ENCODE peak calls at places on chromosomes 12 and 14, in seven cellular contexts. One of them, this sample, is unnamed.

GRCh38 chr14:61145903-61146411 is 135.2 kb downstream of the TMEM30B start:
- DNase-seq in SK-N-SH: peak; percentile 46
- DNase-seq in K562: no peak
- DNase-seq in GM12878: no peak
- DNase-seq in HepG2: no peak
- DNase-seq in GM12892: no peak
- DNase-seq in H1: no peak
- DNase-seq in this sample: no peak

GRCh38 chr12:12612403-12612802 is 727 bp downstream of the CREBL2 start:
- DNase-seq in GM12892: peak; percentile 18
- DNase-seq in K562: peak; percentile 40
- DNase-seq in GM12878: no peak
- DNase-seq in H1: no peak
- DNase-seq in HepG2: peak; percentile 82
- DNase-seq in SK-N-SH: peak; percentile 60
- DNase-seq in this sample: peak; percentile 25

GRCh38 chr12:32134144-32134888 is 27.7 kb downstream of the BICD1 start:
- DNase-seq in SK-N-SH: peak; percentile 47
- DNase-seq in GM12878: peak; percentile 61
- DNase-seq in GM12892: no peak
- DNase-seq in HepG2: no peak
- DNase-seq in K562: no peak
- DNase-seq in H1: no peak
- DNase-seq in this sample: no peak

GRCh38 chr12:10753066-10753465 is 29.9 kb upstream of the YBX3 start:
- DNase-seq in SK-N-SH: no peak
- DNase-seq in GM12892: no peak
- DNase-seq in H1: no peak
- DNase-seq in K562: no peak
- DNase-seq in GM12878: no peak
- DNase-seq in HepG2: no peak
- DNase-seq in this sample: no peak

GRCh38 chr12:101501410-101502045 is 26.4 kb downstream of the SPIC start:
- DNase-seq in H1: no peak
- DNase-seq in GM12892: no peak
- DNase-seq in K562: no peak
- DNase-seq in SK-N-SH: no peak
- DNase-seq in HepG2: no peak
- DNase-seq in GM12878: no peak
- DNase-seq in this sample: no peak

GRCh38 chr14:44170554-44170953 is 336.5 kb downstream of the FSCB start:
- DNase-seq in HepG2: no peak
- DNase-seq in GM12878: no peak
- DNase-seq in K562: no peak
- DNase-seq in GM12892: no peak
- DNase-seq in SK-N-SH: no peak
- DNase-seq in H1: no peak
- DNase-seq in this sample: no peak

GRCh38 chr12:131242741-131243496 is 289.2 kb downstream of the ADGRD1 start:
- DNase-seq in H1: peak; percentile 60
- DNase-seq in GM12878: peak; percentile 59
- DNase-seq in GM12892: no peak
- DNase-seq in SK-N-SH: peak; percentile 69
- DNase-seq in K562: peak; percentile 88
- DNase-seq in HepG2: no peak
- DNase-seq in this sample: no peak

GRCh38 chr12:120257041-120257821 is 8.3 kb downstream of the PXN start:
- DNase-seq in K562: no peak
- DNase-seq in H1: no peak
- DNase-seq in GM12878: no peak
- DNase-seq in SK-N-SH: peak; percentile 54
- DNase-seq in HepG2: no peak
- DNase-seq in GM12892: no peak
- DNase-seq in this sample: no peak

GRCh38 chr12:14327717-14328116 is 37.8 kb upstream of the ATF7IP start:
- DNase-seq in HepG2: no peak
- DNase-seq in SK-N-SH: no peak
- DNase-seq in GM12892: no peak
- DNase-seq in H1: no peak
- DNase-seq in K562: no peak
- DNase-seq in GM12878: no peak
- DNase-seq in this sample: no peak

GRCh38 chr14:52348796-52349195 is 34.7 kb downstream of the PTGER2 start:
- DNase-seq in GM12878: no peak
- DNase-seq in H1: no peak
- DNase-seq in GM12892: no peak
- DNase-seq in HepG2: no peak
- DNase-seq in SK-N-SH: no peak
- DNase-seq in K562: no peak
- DNase-seq in this sample: no peak

GRCh38 chr12:46786774-46787173 is 39.0 kb downstream of the SLC38A4 start:
- DNase-seq in K562: no peak
- DNase-seq in H1: no peak
- DNase-seq in GM12892: no peak
- DNase-seq in SK-N-SH: no peak
- DNase-seq in GM12878: no peak
- DNase-seq in HepG2: no peak
- DNase-seq in this sample: no peak

GRCh38 chr12:103905730-103906349 is 24.4 kb upstream of the HSP90B1 start:
- DNase-seq in H1: no peak
- DNase-seq in K562: no peak
- DNase-seq in GM12892: no peak
- DNase-seq in HepG2: no peak
- DNase-seq in GM12878: no peak
- DNase-seq in SK-N-SH: no peak
- DNase-seq in this sample: no peak

GRCh38 chr12:12398026-12398859 is 41.4 kb downstream of the BORCS5 start:
- DNase-seq in GM12878: no peak
- DNase-seq in HepG2: peak; percentile 89
- DNase-seq in GM12892: no peak
- DNase-seq in K562: no peak
- DNase-seq in H1: no peak
- DNase-seq in SK-N-SH: no peak
- DNase-seq in this sample: no peak

GRCh38 chr14:86055512-86055911 is 525.6 kb downstream of the FLRT2 start:
- DNase-seq in K562: no peak
- DNase-seq in GM12892: no peak
- DNase-seq in HepG2: no peak
- DNase-seq in SK-N-SH: no peak
- DNase-seq in H1: no peak
- DNase-seq in GM12878: no peak
- DNase-seq in this sample: no peak

GRCh38 chr14:92507174-92507768 is 6.3 kb upstream of the RIN3 start:
- DNase-seq in GM12878: peak; percentile 65
- DNase-seq in GM12892: peak; percentile 31
- DNase-seq in SK-N-SH: no peak
- DNase-seq in HepG2: no peak
- DNase-seq in H1: no peak
- DNase-seq in K562: no peak
- DNase-seq in this sample: no peak

GRCh38 chr12:31634620-31635019 is 24.9 kb upstream of the ETFBKMT start:
- DNase-seq in GM12892: no peak
- DNase-seq in GM12878: no peak
- DNase-seq in SK-N-SH: no peak
- DNase-seq in K562: no peak
- DNase-seq in H1: no peak
- DNase-seq in HepG2: no peak
- DNase-seq in this sample: no peak

GRCh38 chr12:6370994-6371754 is 4.2 kb downstream of the SCNN1A start:
- DNase-seq in H1: peak; percentile 77
- DNase-seq in GM12892: no peak
- DNase-seq in K562: peak; percentile 73
- DNase-seq in HepG2: peak; percentile 97
- DNase-seq in SK-N-SH: no peak
- DNase-seq in GM12878: peak; percentile 34
- DNase-seq in this sample: no peak

GRCh38 chr12:7937867-7938506 is 2.0 kb upstream of the SLC2A3 start:
- DNase-seq in GM12892: no peak
- DNase-seq in HepG2: no peak
- DNase-seq in GM12878: no peak
- DNase-seq in SK-N-SH: no peak
- DNase-seq in H1: no peak
- DNase-seq in K562: peak; percentile 84
- DNase-seq in this sample: no peak

GRCh38 chr12:52631264-52631663 is 12.9 kb upstream of the KRT73 start:
- DNase-seq in SK-N-SH: no peak
- DNase-seq in GM12892: no peak
- DNase-seq in GM12878: no peak
- DNase-seq in K562: no peak
- DNase-seq in H1: peak; percentile 7
- DNase-seq in HepG2: no peak
- DNase-seq in this sample: no peak

GRCh38 chr14:79552778-79553177 is 658.5 kb downstream of the DIO2 start:
- DNase-seq in GM12892: no peak
- DNase-seq in GM12878: no peak
- DNase-seq in SK-N-SH: no peak
- DNase-seq in HepG2: no peak
- DNase-seq in K562: no peak
- DNase-seq in H1: no peak
- DNase-seq in this sample: no peak

DNA sequence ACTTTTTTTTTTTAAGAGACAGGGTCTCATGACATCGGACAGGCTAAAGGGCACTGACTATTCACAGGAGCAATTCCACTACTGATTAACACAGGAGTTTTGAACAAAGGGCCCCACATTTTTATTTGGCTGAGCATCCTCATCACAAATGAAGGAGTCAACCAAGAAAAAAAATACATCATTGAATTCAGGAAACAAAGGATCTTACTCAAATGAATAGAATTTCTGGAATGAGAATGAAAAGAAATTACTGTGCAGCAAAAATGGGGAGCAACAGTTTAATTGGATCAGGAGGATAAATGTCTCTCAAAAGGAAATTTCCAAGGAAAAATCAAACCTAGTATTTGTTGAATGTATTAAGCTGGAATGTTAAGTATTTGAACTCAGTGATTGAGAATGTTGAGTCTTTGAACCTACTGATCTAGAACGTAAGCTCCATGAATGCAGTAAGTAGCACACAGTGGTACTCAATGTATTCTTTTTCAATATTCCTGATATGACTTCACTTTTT is 20.8 kb upstream of the PYROXD1 start:
- DNase-seq in H1: no peak
- DNase-seq in HepG2: peak; percentile 10
- DNase-seq in K562: no peak
- DNase-seq in GM12878: no peak
- DNase-seq in SK-N-SH: no peak
- DNase-seq in GM12892: no peak
- DNase-seq in this sample: no peak
- TF ChIP-seq POLR2AphosphoS5 in H1: no peak
- TF ChIP-seq POLR2AphosphoS5 in HepG2: no peak
- TF ChIP-seq POLR2AphosphoS5 in K562: no peak
- TF ChIP-seq POLR2AphosphoS5 in GM12878: no peak
- TF ChIP-seq POLR2AphosphoS5 in SK-N-SH: no peak
- TF ChIP-seq POLR2AphosphoS5 in GM12892: no peak
- TF ChIP-seq POLR2AphosphoS5 in this sample: no peak

GRCh38 chr14:93759781-93760307 is 28.4 kb downstream of the PRIMA1 start:
- DNase-seq in K562: no peak
- DNase-seq in GM12892: no peak
- DNase-seq in H1: no peak
- DNase-seq in SK-N-SH: peak; percentile 61
- DNase-seq in HepG2: no peak
- DNase-seq in GM12878: no peak
- DNase-seq in this sample: no peak
- TF ChIP-seq TAF1 in K562: no peak
- TF ChIP-seq TAF1 in GM12892: no peak
- TF ChIP-seq TAF1 in H1: no peak
- TF ChIP-seq TAF1 in SK-N-SH: no peak
- TF ChIP-seq TAF1 in HepG2: no peak
- TF ChIP-seq TAF1 in GM12878: no peak
- TF ChIP-seq TAF1 in this sample: no peak

GRCh38 chr14:101556566-101557320 is 4.6 kb upstream of the DIO3 start:
- DNase-seq in H1: no peak
- DNase-seq in SK-N-SH: peak; percentile 35
- DNase-seq in GM12892: no peak
- DNase-seq in HepG2: no peak
- DNase-seq in K562: no peak
- DNase-seq in GM12878: no peak
- DNase-seq in this sample: no peak

GRCh38 chr14:101558739-101559240 is 2.5 kb upstream of the DIO3 start:
- DNase-seq in HepG2: no peak
- DNase-seq in GM12878: no peak
- DNase-seq in K562: no peak
- DNase-seq in H1: no peak
- DNase-seq in GM12892: no peak
- DNase-seq in SK-N-SH: peak; percentile 27
- DNase-seq in this sample: no peak

GRCh38 chr14:101559250-101559623 is 2.1 kb upstream of the DIO3 start:
- DNase-seq in SK-N-SH: peak; percentile 26
- DNase-seq in H1: no peak
- DNase-seq in K562: no peak
- DNase-seq in GM12892: no peak
- DNase-seq in GM12878: no peak
- DNase-seq in HepG2: no peak
- DNase-seq in this sample: no peak

GRCh38 chr14:101557321-101557695 is 4.0 kb upstream of the DIO3 start:
- DNase-seq in H1: no peak
- DNase-seq in GM12892: no peak
- DNase-seq in K562: no peak
- DNase-seq in GM12878: no peak
- DNase-seq in SK-N-SH: peak; percentile 28
- DNase-seq in HepG2: no peak
- DNase-seq in this sample: no peak

DNA sequence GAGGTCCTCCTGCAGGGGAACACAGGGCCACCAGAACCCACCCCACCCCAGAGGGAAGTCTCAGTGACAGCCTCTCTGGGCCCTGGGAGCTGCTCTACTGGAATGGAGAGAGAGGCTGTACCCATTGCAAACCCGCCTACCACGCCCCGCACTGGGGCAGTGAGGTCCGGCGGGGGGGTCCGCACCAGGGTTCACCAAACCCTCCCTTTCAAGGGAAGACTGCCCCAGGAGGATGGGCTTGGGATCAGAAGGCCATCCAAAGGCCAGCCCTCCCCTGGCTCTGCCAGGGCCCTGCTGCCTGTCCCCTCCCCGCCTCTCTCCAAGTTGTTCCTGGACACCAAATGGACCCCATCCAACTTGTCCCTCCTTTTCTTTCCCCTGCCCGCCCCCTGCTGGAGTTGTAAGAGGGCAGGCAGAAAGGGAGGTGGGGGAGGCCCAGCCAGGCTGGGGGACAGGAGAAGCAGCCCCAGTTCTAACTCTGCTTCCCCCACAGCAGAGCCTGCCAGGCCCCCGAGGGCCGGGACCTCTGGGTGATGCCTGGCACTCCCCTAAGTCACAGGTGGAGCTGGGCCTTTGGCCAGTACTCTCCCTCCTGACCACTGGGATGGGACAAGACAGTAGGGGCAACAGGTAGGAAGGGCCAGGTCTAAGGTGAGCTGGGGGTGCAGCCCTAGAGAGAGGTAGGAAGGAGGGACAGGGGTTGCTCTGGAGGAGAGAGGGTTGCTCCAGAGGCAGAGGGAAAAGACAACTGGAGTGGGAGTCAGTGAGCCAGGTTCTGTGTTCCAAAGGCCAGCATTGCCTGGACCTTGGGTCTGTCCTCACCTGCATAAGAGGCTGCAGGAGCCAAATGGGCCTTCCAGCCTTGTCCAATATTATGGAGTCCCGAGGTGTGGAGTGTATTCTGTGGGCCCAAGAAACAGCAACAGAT is 3.2 kb upstream of the DIO3 start:
- DNase-seq in GM12892: no peak
- DNase-seq in GM12878: no peak
- DNase-seq in K562: peak; percentile 7
- DNase-seq in HepG2: peak; percentile 8
- DNase-seq in SK-N-SH: peak; percentile 40
- DNase-seq in H1: no peak
- DNase-seq in this sample: no peak
- TF ChIP-seq POLR2AphosphoS5 in GM12892: no peak
- TF ChIP-seq POLR2AphosphoS5 in GM12878: no peak
- TF ChIP-seq POLR2AphosphoS5 in K562: no peak
- TF ChIP-seq POLR2AphosphoS5 in HepG2: no peak
- TF ChIP-seq POLR2AphosphoS5 in SK-N-SH: no peak
- TF ChIP-seq POLR2AphosphoS5 in H1: no peak
- TF ChIP-seq POLR2AphosphoS5 in this sample: no peak

GRCh38 chr12:123813349-123813748 is 51.2 kb downstream of the DNAH10 start:
- DNase-seq in K562: no peak
- DNase-seq in GM12892: no peak
- DNase-seq in HepG2: no peak
- DNase-seq in GM12878: no peak
- DNase-seq in H1: no peak
- DNase-seq in SK-N-SH: no peak
- DNase-seq in this sample: no peak
- TF ChIP-seq TAF1 in K562: no peak
- TF ChIP-seq TAF1 in GM12892: no peak
- TF ChIP-seq TAF1 in HepG2: no peak
- TF ChIP-seq TAF1 in GM12878: no peak
- TF ChIP-seq TAF1 in H1: no peak
- TF ChIP-seq TAF1 in SK-N-SH: no peak
- TF ChIP-seq TAF1 in this sample: no peak

This sample was measured in GM12891.